ENCODE peak calls at places on chromosomes 6 and 20, in nine cellular contexts. One of them, this sample, is unnamed.

GRCh38 chr6:38846844-38847243 is 131.7 kb downstream of the DNAH8 start:
- DNase-seq in body of pancreas: no peak
- DNase-seq in iPS DF 6.9: no peak
- DNase-seq in psoas muscle: no peak
- DNase-seq in spleen: no peak
- DNase-seq in A673: no peak
- DNase-seq in heart left ventricle: no peak
- DNase-seq in aorta: no peak
- DNase-seq in IMR-90: peak
- DNase-seq in this sample: no peak

GRCh38 chr6:154937306-154938244 is 57.5 kb upstream of the TIAM2 start:
- DNase-seq in body of pancreas: no peak
- DNase-seq in iPS DF 6.9: no peak
- DNase-seq in psoas muscle: no peak
- DNase-seq in spleen: no peak
- DNase-seq in A673: no peak
- DNase-seq in heart left ventricle: no peak
- DNase-seq in aorta: no peak
- DNase-seq in IMR-90: peak
- DNase-seq in this sample: no peak

GRCh38 chr20:17655865-17656489 is 26.1 kb downstream of the RRBP1 start:
- DNase-seq in body of pancreas: peak
- DNase-seq in iPS DF 6.9: no peak
- DNase-seq in psoas muscle: peak
- DNase-seq in spleen: peak
- DNase-seq in A673: no peak
- DNase-seq in heart left ventricle: no peak
- DNase-seq in aorta: peak
- DNase-seq in IMR-90: peak
- DNase-seq in this sample: no peak

GRCh38 chr20:10508468-10509251 is 73.6 kb downstream of the SLX4IP start:
- DNase-seq in body of pancreas: no peak
- DNase-seq in iPS DF 6.9: no peak
- DNase-seq in psoas muscle: peak
- DNase-seq in spleen: no peak
- DNase-seq in A673: peak
- DNase-seq in heart left ventricle: peak
- DNase-seq in aorta: no peak
- DNase-seq in IMR-90: peak
- DNase-seq in this sample: no peak

GRCh38 chr6:169985121-169986015 is 233.9 kb downstream of the ERMARD start:
- DNase-seq in body of pancreas: no peak
- DNase-seq in iPS DF 6.9: no peak
- DNase-seq in psoas muscle: no peak
- DNase-seq in spleen: peak
- DNase-seq in A673: no peak
- DNase-seq in heart left ventricle: no peak
- DNase-seq in aorta: peak
- DNase-seq in IMR-90: no peak
- DNase-seq in this sample: no peak

GRCh38 chr6:42201382-42201781 is 6.6 kb upstream of the GUCA1B start:
- DNase-seq in body of pancreas: no peak
- DNase-seq in iPS DF 6.9: no peak
- DNase-seq in psoas muscle: no peak
- DNase-seq in spleen: no peak
- DNase-seq in A673: no peak
- DNase-seq in heart left ventricle: no peak
- DNase-seq in aorta: no peak
- DNase-seq in IMR-90: peak
- DNase-seq in this sample: no peak

GRCh38 chr20:18524646-18525045 is 16.9 kb downstream of the SEC23B start:
- DNase-seq in body of pancreas: no peak
- DNase-seq in iPS DF 6.9: no peak
- DNase-seq in psoas muscle: no peak
- DNase-seq in spleen: no peak
- DNase-seq in A673: no peak
- DNase-seq in heart left ventricle: no peak
- DNase-seq in aorta: no peak
- DNase-seq in IMR-90: peak
- DNase-seq in this sample: no peak

GRCh38 chr6:111601875-111602274 is 3.8 kb downstream of the TRAF3IP2 start:
- DNase-seq in body of pancreas: peak
- DNase-seq in iPS DF 6.9: no peak
- DNase-seq in psoas muscle: no peak
- DNase-seq in spleen: no peak
- DNase-seq in A673: no peak
- DNase-seq in heart left ventricle: no peak
- DNase-seq in aorta: no peak
- DNase-seq in IMR-90: peak
- DNase-seq in this sample: no peak

GRCh38 chr20:54197621-54198604 is 10.0 kb upstream of the PFDN4 start:
- DNase-seq in body of pancreas: no peak
- DNase-seq in iPS DF 6.9: no peak
- DNase-seq in psoas muscle: no peak
- DNase-seq in spleen: no peak
- DNase-seq in A673: peak
- DNase-seq in heart left ventricle: no peak
- DNase-seq in aorta: no peak
- DNase-seq in IMR-90: peak
- DNase-seq in this sample: no peak

GRCh38 chr6:29564875-29565274 is 5.3 kb upstream of the UBD start:
- DNase-seq in body of pancreas: no peak
- DNase-seq in iPS DF 6.9: no peak
- DNase-seq in psoas muscle: no peak
- DNase-seq in spleen: no peak
- DNase-seq in A673: no peak
- DNase-seq in heart left ventricle: no peak
- DNase-seq in aorta: no peak
- DNase-seq in IMR-90: no peak
- DNase-seq in this sample: no peak

GRCh38 chr20:49063279-49063678 is 17.2 kb downstream of the CSE1L start:
- DNase-seq in body of pancreas: no peak
- DNase-seq in iPS DF 6.9: no peak
- DNase-seq in psoas muscle: no peak
- DNase-seq in spleen: no peak
- DNase-seq in A673: no peak
- DNase-seq in heart left ventricle: no peak
- DNase-seq in aorta: no peak
- DNase-seq in IMR-90: no peak
- DNase-seq in this sample: no peak

GRCh38 chr6:112298816-112299281 is 44.5 kb upstream of the LAMA4 start:
- DNase-seq in body of pancreas: no peak
- DNase-seq in iPS DF 6.9: no peak
- DNase-seq in psoas muscle: no peak
- DNase-seq in spleen: no peak
- DNase-seq in A673: no peak
- DNase-seq in heart left ventricle: no peak
- DNase-seq in aorta: no peak
- DNase-seq in IMR-90: peak
- DNase-seq in this sample: no peak

GRCh38 chr20:44911264-44911921 is 1.5 kb downstream of the PABPC1L start:
- DNase-seq in body of pancreas: peak
- DNase-seq in iPS DF 6.9: peak
- DNase-seq in psoas muscle: no peak
- DNase-seq in spleen: peak
- DNase-seq in A673: peak
- DNase-seq in heart left ventricle: no peak
- DNase-seq in aorta: no peak
- DNase-seq in IMR-90: peak
- DNase-seq in this sample: no peak

GRCh38 chr6:84771732-84772131 is 7.3 kb upstream of the TBX18 start:
- DNase-seq in body of pancreas: no peak
- DNase-seq in iPS DF 6.9: no peak
- DNase-seq in psoas muscle: no peak
- DNase-seq in spleen: no peak
- DNase-seq in A673: no peak
- DNase-seq in heart left ventricle: no peak
- DNase-seq in aorta: no peak
- DNase-seq in IMR-90: no peak
- DNase-seq in this sample: no peak

GRCh38 chr6:158303210-158303731 is 9.0 kb upstream of the TULP4 start:
- DNase-seq in body of pancreas: no peak
- DNase-seq in iPS DF 6.9: no peak
- DNase-seq in psoas muscle: no peak
- DNase-seq in spleen: no peak
- DNase-seq in A673: no peak
- DNase-seq in heart left ventricle: no peak
- DNase-seq in aorta: no peak
- DNase-seq in IMR-90: no peak
- DNase-seq in this sample: no peak

GRCh38 chr6:45376310-45377040 is 1.3 kb downstream of the SUPT3H start:
- DNase-seq in body of pancreas: no peak
- DNase-seq in iPS DF 6.9: no peak
- DNase-seq in psoas muscle: no peak
- DNase-seq in spleen: no peak
- DNase-seq in A673: no peak
- DNase-seq in heart left ventricle: no peak
- DNase-seq in aorta: no peak
- DNase-seq in IMR-90: peak
- DNase-seq in this sample: no peak

GRCh38 chr6:87334683-87335082 is 5.6 kb upstream of the GJB7 start:
- DNase-seq in body of pancreas: no peak
- DNase-seq in iPS DF 6.9: no peak
- DNase-seq in psoas muscle: no peak
- DNase-seq in spleen: no peak
- DNase-seq in A673: no peak
- DNase-seq in heart left ventricle: no peak
- DNase-seq in aorta: no peak
- DNase-seq in IMR-90: peak
- DNase-seq in this sample: no peak

GRCh38 chr20:42901689-42902518 is 287.8 kb downstream of the PTPRT start:
- DNase-seq in body of pancreas: peak
- DNase-seq in iPS DF 6.9: no peak
- DNase-seq in psoas muscle: peak
- DNase-seq in spleen: no peak
- DNase-seq in A673: no peak
- DNase-seq in heart left ventricle: peak
- DNase-seq in aorta: no peak
- DNase-seq in IMR-90: no peak
- DNase-seq in this sample: no peak

GRCh38 chr6:91132461-91132860 is 545.6 kb upstream of the MAP3K7 start:
- DNase-seq in body of pancreas: no peak
- DNase-seq in iPS DF 6.9: no peak
- DNase-seq in psoas muscle: no peak
- DNase-seq in spleen: no peak
- DNase-seq in A673: no peak
- DNase-seq in heart left ventricle: no peak
- DNase-seq in aorta: no peak
- DNase-seq in IMR-90: no peak
- DNase-seq in this sample: no peak

GRCh38 chr6:162940426-162940825 is 212.7 kb downstream of the PACRG start:
- DNase-seq in body of pancreas: no peak
- DNase-seq in iPS DF 6.9: no peak
- DNase-seq in psoas muscle: no peak
- DNase-seq in spleen: no peak
- DNase-seq in A673: no peak
- DNase-seq in heart left ventricle: peak
- DNase-seq in aorta: no peak
- DNase-seq in IMR-90: peak
- DNase-seq in this sample: no peak

GRCh38 chr6:138406443-138406842 is 2.4 kb downstream of the HEBP2 start:
- DNase-seq in body of pancreas: no peak
- DNase-seq in iPS DF 6.9: no peak
- DNase-seq in psoas muscle: no peak
- DNase-seq in spleen: no peak
- DNase-seq in A673: no peak
- DNase-seq in heart left ventricle: no peak
- DNase-seq in aorta: no peak
- DNase-seq in IMR-90: no peak
- DNase-seq in this sample: no peak
- H3K27ac ChIP-seq in body of pancreas: no peak
- H3K27ac ChIP-seq in iPS DF 6.9: no peak
- H3K27ac ChIP-seq in psoas muscle: no peak
- H3K27ac ChIP-seq in spleen: no peak
- H3K27ac ChIP-seq in A673: no peak
- H3K27ac ChIP-seq in heart left ventricle: no peak
- H3K27ac ChIP-seq in aorta: no peak
- H3K27ac ChIP-seq in IMR-90: no peak
- H3K27ac ChIP-seq in this sample: no peak

GRCh38 chr20:46342451-46343357 is 34.4 kb upstream of the CDH22 start:
- DNase-seq in body of pancreas: no peak
- DNase-seq in iPS DF 6.9: no peak
- DNase-seq in psoas muscle: no peak
- DNase-seq in spleen: no peak
- DNase-seq in A673: no peak
- DNase-seq in heart left ventricle: no peak
- DNase-seq in aorta: no peak
- DNase-seq in IMR-90: no peak
- DNase-seq in this sample: no peak
- H3K27ac ChIP-seq in body of pancreas: no peak
- H3K27ac ChIP-seq in iPS DF 6.9: no peak
- H3K27ac ChIP-seq in psoas muscle: peak
- H3K27ac ChIP-seq in spleen: no peak
- H3K27ac ChIP-seq in A673: no peak
- H3K27ac ChIP-seq in heart left ventricle: no peak
- H3K27ac ChIP-seq in aorta: no peak
- H3K27ac ChIP-seq in IMR-90: no peak
- H3K27ac ChIP-seq in this sample: no peak

DNA sequence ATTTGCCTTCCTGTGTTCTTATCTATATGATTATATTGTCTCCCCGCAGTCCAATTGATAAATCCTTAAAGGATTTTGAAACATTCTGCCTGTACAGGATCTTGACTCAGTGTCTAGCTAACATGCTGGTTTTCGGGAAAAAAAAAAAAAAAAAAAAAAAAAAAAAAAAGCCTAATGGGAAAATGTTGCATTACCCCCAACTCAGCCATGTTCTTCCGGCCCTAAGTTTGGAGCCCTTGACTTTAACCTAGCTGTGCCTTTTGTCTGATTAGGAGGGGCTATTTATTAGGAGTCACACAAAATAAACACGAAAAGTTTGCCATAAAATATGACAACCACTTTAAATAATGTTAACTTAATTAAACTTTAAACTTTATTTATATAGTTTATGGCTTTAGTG is 244.4 kb upstream of the TCF21 start:
- DNase-seq in body of pancreas: no peak
- DNase-seq in iPS DF 6.9: no peak
- DNase-seq in psoas muscle: no peak
- DNase-seq in spleen: no peak
- DNase-seq in A673: peak
- DNase-seq in heart left ventricle: no peak
- DNase-seq in aorta: no peak
- DNase-seq in IMR-90: no peak
- DNase-seq in this sample: no peak
- H3K27ac ChIP-seq in body of pancreas: no peak
- H3K27ac ChIP-seq in iPS DF 6.9: no peak
- H3K27ac ChIP-seq in psoas muscle: no peak
- H3K27ac ChIP-seq in spleen: peak
- H3K27ac ChIP-seq in A673: no peak
- H3K27ac ChIP-seq in heart left ventricle: no peak
- H3K27ac ChIP-seq in aorta: no peak
- H3K27ac ChIP-seq in IMR-90: peak
- H3K27ac ChIP-seq in this sample: no peak

DNA sequence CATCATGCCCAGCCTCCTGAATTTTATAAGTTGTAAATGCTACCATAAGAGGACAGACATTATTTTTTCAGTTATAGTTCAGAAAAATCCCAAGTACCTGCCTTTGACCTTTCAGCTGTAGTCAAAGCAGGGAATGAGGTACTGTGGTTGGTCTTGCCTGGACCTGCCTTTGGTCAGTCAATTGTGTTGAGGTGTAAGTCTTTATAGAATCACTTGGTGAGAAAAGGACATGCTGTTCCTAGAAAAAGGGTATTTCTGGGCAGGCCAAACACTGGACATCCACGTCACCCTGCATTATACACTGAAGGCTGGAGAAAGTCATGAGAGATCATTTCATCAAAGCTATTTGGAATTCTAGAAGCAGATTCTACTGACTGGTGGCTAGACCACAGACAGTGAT is 40.3 kb downstream of the PEX7 start:
- DNase-seq in body of pancreas: no peak
- DNase-seq in iPS DF 6.9: no peak
- DNase-seq in psoas muscle: no peak
- DNase-seq in spleen: no peak
- DNase-seq in A673: no peak
- DNase-seq in heart left ventricle: no peak
- DNase-seq in aorta: no peak
- DNase-seq in IMR-90: no peak
- DNase-seq in this sample: no peak
- H3K27ac ChIP-seq in body of pancreas: no peak
- H3K27ac ChIP-seq in iPS DF 6.9: no peak
- H3K27ac ChIP-seq in psoas muscle: no peak
- H3K27ac ChIP-seq in spleen: no peak
- H3K27ac ChIP-seq in A673: no peak
- H3K27ac ChIP-seq in heart left ventricle: no peak
- H3K27ac ChIP-seq in aorta: no peak
- H3K27ac ChIP-seq in IMR-90: no peak
- H3K27ac ChIP-seq in this sample: no peak